ENCODE peak calls at places on chromosome 17, in seven cellular contexts. B, F, Q, W, D, T and O are unnamed samples.

GRCh38 chr17:66571745-66572144 is 263.2 kb upstream of the CACNG5 start:
- DNase-seq in Q (no peak), B (no peak), F (no peak), T (no peak), W (no peak), D (no peak), O (no peak)

GRCh38 chr17:81049372-81049911 is 14.5 kb downstream of the BAIAP2 start:
- DNase-seq in Q (no peak), W (no peak), F (no peak), T (no peak), D (no peak), B (no peak), O (no peak)

GRCh38 chr17:76360461-76360860 is 6.7 kb upstream of the PRPSAP1 start:
- DNase-seq in Q (no peak), W (no peak), D (no peak), F (no peak), B (no peak), T (no peak), O (no peak)

GRCh38 chr17:42508426-42509164 is 27.4 kb upstream of the NAGLU start:
- DNase-seq in Q (no peak), W (no peak), T (no peak), B (no peak), F (no peak), D (no peak), O (no peak)

GRCh38 chr17:39763046-39763800 is 25.5 kb downstream of the GRB7 start:
- DNase-seq in Q (no peak), W (no peak), F (no peak), B (peak; percentile 58), D (no peak), T (no peak), O (no peak)

GRCh38 chr17:56478836-56479447 is 114.6 kb upstream of the NOG start:
- DNase-seq in T (peak; percentile 27), Q (peak; percentile 53), W (no peak), D (no peak), B (peak; percentile 35), F (no peak), O (peak; percentile 9)

GRCh38 chr17:9285602-9286001 is 264.3 kb downstream of the NTN1 start:
- DNase-seq in B (no peak), F (no peak), W (no peak), D (no peak), T (no peak), Q (no peak), O (no peak)

GRCh38 chr17:28335959-28336871 is 654 bp downstream of the TNFAIP1 start:
- DNase-seq in F (no peak), B (peak; percentile 95), Q (peak; percentile 85), D (peak; percentile 25), T (peak; percentile 71), W (peak; percentile 85), O (peak; percentile 89)

GRCh38 chr17:13931752-13932477 is 137.4 kb upstream of the COX10 start:
- DNase-seq in D (no peak), B (peak; percentile 53), F (no peak), W (peak; percentile 77), T (peak; percentile 61), Q (no peak), O (peak; percentile 4)

GRCh38 chr17:17119533-17119932 is 77.3 kb downstream of the MPRIP start:
- DNase-seq in D (peak; percentile 60), F (peak; percentile 45), Q (peak; percentile 34), B (peak; percentile 70), W (peak; percentile 80), T (peak; percentile 76), O (no peak)

GRCh38 chr17:52383493-52384100 is 225.1 kb upstream of the CA10 start:
- DNase-seq in T (peak; percentile 1), B (peak; percentile 2), D (peak; percentile 29), W (no peak), Q (peak; percentile 70), F (no peak), O (peak; percentile 11)

GRCh38 chr17:48597775-48598631 is 4.4 kb upstream of the HOXB5 start:
- DNase-seq in W (peak; percentile 95), Q (no peak), B (no peak), T (peak; percentile 96), F (no peak), D (peak; percentile 47), O (no peak)

GRCh38 chr17:9456265-9456664 is 119.4 kb downstream of the STX8 start:
- DNase-seq in W (no peak), T (peak; percentile 7), F (no peak), D (no peak), Q (no peak), B (no peak), O (no peak)

GRCh38 chr17:32007463-32008298 is 498 bp downstream of the LRRC37B start:
- DNase-seq in T (peak; percentile 24), D (peak; percentile 53), B (peak; percentile 32), F (peak; percentile 20), W (peak; percentile 79), Q (peak; percentile 48), O (peak; percentile 14)

GRCh38 chr17:382644-383533 is 30.3 kb upstream of the RPH3AL start:
- DNase-seq in F (no peak), B (peak; percentile 48), W (no peak), T (peak; percentile 35), D (no peak), Q (peak; percentile 82), O (peak; percentile 88)

GRCh38 chr17:57480438-57481196 is 224.3 kb downstream of the MSI2 start:
- DNase-seq in B (peak; percentile 89), W (no peak), F (no peak), Q (no peak), T (peak; percentile 22), D (no peak), O (peak; percentile 36)

GRCh38 chr17:77882481-77883212 is 75.9 kb upstream of the TNRC6C start:
- DNase-seq in D (peak; percentile 93), T (peak; percentile 31), W (peak; percentile 82), F (peak; percentile 89), Q (peak; percentile 31), B (peak; percentile 42), O (peak; percentile 85)

GRCh38 chr17:75628425-75628824 is 4.8 kb upstream of the SMIM5 start:
- DNase-seq in Q (no peak), T (no peak), F (no peak), B (no peak), W (peak; percentile 73), D (no peak), O (no peak)

GRCh38 chr17:72063756-72064461 is 56.9 kb upstream of the SOX9 start:
- DNase-seq in D (no peak), W (no peak), B (no peak), F (no peak), T (no peak), Q (no peak), O (no peak)

GRCh38 chr17:73633736-73634135 is 10.5 kb downstream of the SDK2 start:
- DNase-seq in T (no peak), B (no peak), W (no peak), D (no peak), Q (no peak), F (no peak), O (no peak)

GRCh38 chr17:80264048-80264792 is 3.6 kb downstream of the RNF213 start:
- DNase-seq in Q (no peak), F (peak; percentile 31), B (no peak), T (no peak), D (peak; percentile 73), W (no peak), O (no peak)

GRCh38 chr17:27975146-27976011 is 67.1 kb upstream of the NLK start:
- DNase-seq in B (peak; percentile 45), D (no peak), Q (no peak), W (no peak), F (no peak), T (no peak), O (no peak)

GRCh38 chr17:56038136-56038535 is 115.1 kb upstream of the ANKFN1 start:
- DNase-seq in F (no peak), Q (no peak), D (no peak), T (no peak), B (no peak), W (no peak), O (no peak)

GRCh38 chr17:35056013-35056412 is 7.5 kb downstream of the RFFL start:
- DNase-seq in D (no peak), F (no peak), B (no peak), T (no peak), Q (no peak), W (no peak), O (no peak)